ENCODE peak calls at places on chromosomes 4 and X, in eight cellular contexts. One of them, this sample, is unnamed.

GRCh38 chr4:25221377-25221776 is 12.5 kb upstream of the PI4K2B start:
- ATAC-seq in effector memory CD8-positive, alpha-beta T cell: no peak
- ATAC-seq in CD4-positive, alpha-beta T cell: no peak
- ATAC-seq in naive thymus-derived CD4-positive, alpha-beta T cell: no peak
- ATAC-seq in pancreas: no peak
- ATAC-seq in lower lobe of right lung: no peak
- ATAC-seq in activated B cell treated with CpG ODN at 0.5 μM for 24 hours: no peak
- ATAC-seq in HCT116: no peak
- ATAC-seq in this sample: no peak

GRCh38 chr4:76956961-76957738 is 7.6 kb downstream of the SEPTIN11 start:
- ATAC-seq in lower lobe of right lung: no peak
- ATAC-seq in activated B cell treated with CpG ODN at 0.5 μM for 24 hours: no peak
- ATAC-seq in pancreas: peak
- ATAC-seq in CD4-positive, alpha-beta T cell: no peak
- ATAC-seq in HCT116: no peak
- ATAC-seq in naive thymus-derived CD4-positive, alpha-beta T cell: no peak
- ATAC-seq in effector memory CD8-positive, alpha-beta T cell: no peak
- ATAC-seq in this sample: no peak

GRCh38 chr4:57162499-57163019 is 52.4 kb upstream of the IGFBP7 start:
- ATAC-seq in HCT116: no peak
- ATAC-seq in naive thymus-derived CD4-positive, alpha-beta T cell: no peak
- ATAC-seq in lower lobe of right lung: no peak
- ATAC-seq in effector memory CD8-positive, alpha-beta T cell: no peak
- ATAC-seq in CD4-positive, alpha-beta T cell: no peak
- ATAC-seq in pancreas: no peak
- ATAC-seq in activated B cell treated with CpG ODN at 0.5 μM for 24 hours: no peak
- ATAC-seq in this sample: no peak

GRCh38 chrX:97372006-97372766 is 488.5 kb downstream of the RPA4 start:
- ATAC-seq in HCT116: no peak
- ATAC-seq in activated B cell treated with CpG ODN at 0.5 μM for 24 hours: no peak
- ATAC-seq in lower lobe of right lung: peak
- ATAC-seq in naive thymus-derived CD4-positive, alpha-beta T cell: no peak
- ATAC-seq in pancreas: no peak
- ATAC-seq in CD4-positive, alpha-beta T cell: no peak
- ATAC-seq in effector memory CD8-positive, alpha-beta T cell: no peak
- ATAC-seq in this sample: no peak

GRCh38 chr4:161555689-161556660 is 607.8 kb downstream of the FSTL5 start:
- ATAC-seq in activated B cell treated with CpG ODN at 0.5 μM for 24 hours: no peak
- ATAC-seq in HCT116: peak
- ATAC-seq in pancreas: no peak
- ATAC-seq in CD4-positive, alpha-beta T cell: no peak
- ATAC-seq in effector memory CD8-positive, alpha-beta T cell: no peak
- ATAC-seq in naive thymus-derived CD4-positive, alpha-beta T cell: no peak
- ATAC-seq in lower lobe of right lung: no peak
- ATAC-seq in this sample: no peak

GRCh38 chr4:70531981-70532380 is 13.6 kb downstream of the AMTN start:
- ATAC-seq in activated B cell treated with CpG ODN at 0.5 μM for 24 hours: no peak
- ATAC-seq in HCT116: peak
- ATAC-seq in lower lobe of right lung: no peak
- ATAC-seq in effector memory CD8-positive, alpha-beta T cell: no peak
- ATAC-seq in CD4-positive, alpha-beta T cell: no peak
- ATAC-seq in pancreas: no peak
- ATAC-seq in naive thymus-derived CD4-positive, alpha-beta T cell: no peak
- ATAC-seq in this sample: no peak

GRCh38 chr4:24224446-24224845 is 334.6 kb upstream of the PPARGC1A start:
- ATAC-seq in lower lobe of right lung: no peak
- ATAC-seq in naive thymus-derived CD4-positive, alpha-beta T cell: no peak
- ATAC-seq in pancreas: no peak
- ATAC-seq in CD4-positive, alpha-beta T cell: no peak
- ATAC-seq in activated B cell treated with CpG ODN at 0.5 μM for 24 hours: no peak
- ATAC-seq in effector memory CD8-positive, alpha-beta T cell: no peak
- ATAC-seq in HCT116: no peak
- ATAC-seq in this sample: no peak

GRCh38 chr4:162038112-162038511 is 125.7 kb downstream of the FSTL5 start:
- ATAC-seq in HCT116: no peak
- ATAC-seq in effector memory CD8-positive, alpha-beta T cell: no peak
- ATAC-seq in lower lobe of right lung: no peak
- ATAC-seq in pancreas: no peak
- ATAC-seq in CD4-positive, alpha-beta T cell: no peak
- ATAC-seq in naive thymus-derived CD4-positive, alpha-beta T cell: no peak
- ATAC-seq in activated B cell treated with CpG ODN at 0.5 μM for 24 hours: no peak
- ATAC-seq in this sample: no peak

GRCh38 chrX:39158801-39159657 is 357.8 kb downstream of the MID1IP1 start:
- ATAC-seq in HCT116: no peak
- ATAC-seq in naive thymus-derived CD4-positive, alpha-beta T cell: peak
- ATAC-seq in effector memory CD8-positive, alpha-beta T cell: no peak
- ATAC-seq in pancreas: peak
- ATAC-seq in lower lobe of right lung: peak
- ATAC-seq in activated B cell treated with CpG ODN at 0.5 μM for 24 hours: peak
- ATAC-seq in CD4-positive, alpha-beta T cell: no peak
- ATAC-seq in this sample: no peak